ENCODE peak calls at places on chromosome 6, in seven cellular contexts. One of them, this sample, is unnamed.

GRCh38 chr6:118506071-118506638 is 41.9 kb upstream of the PLN start:
- DNase-seq in stimulated activated naive CD8-positive, alpha-beta T cell treated with anti-CD3 and anti-CD28 coated beads, Interleukin-15, amount 100 ng/mL, for 72 hours: no peak
- DNase-seq in iPS-NIHi11: no peak
- DNase-seq in occipital lobe: no peak
- DNase-seq in head of caudate nucleus: no peak
- DNase-seq in SK-MEL-5: no peak
- DNase-seq in NCI-H774: no peak
- DNase-seq in this sample: no peak

GRCh38 chr6:161257778-161258457 is 15.9 kb downstream of the AGPAT4 start:
- DNase-seq in stimulated activated naive CD8-positive, alpha-beta T cell treated with anti-CD3 and anti-CD28 coated beads, Interleukin-15, amount 100 ng/mL, for 72 hours: no peak
- DNase-seq in head of caudate nucleus: no peak
- DNase-seq in NCI-H774: no peak
- DNase-seq in SK-MEL-5: no peak
- DNase-seq in iPS-NIHi11: no peak
- DNase-seq in occipital lobe: no peak
- DNase-seq in this sample: peak; percentile 47

GRCh38 chr6:98937351-98937750 is 10.4 kb downstream of the FBXL4 start:
- DNase-seq in occipital lobe: no peak
- DNase-seq in head of caudate nucleus: no peak
- DNase-seq in SK-MEL-5: no peak
- DNase-seq in stimulated activated naive CD8-positive, alpha-beta T cell treated with anti-CD3 and anti-CD28 coated beads, Interleukin-15, amount 100 ng/mL, for 72 hours: no peak
- DNase-seq in iPS-NIHi11: no peak
- DNase-seq in NCI-H774: no peak
- DNase-seq in this sample: no peak

GRCh38 chr6:118580585-118581419 is 32.7 kb downstream of the PLN start:
- DNase-seq in NCI-H774: no peak
- DNase-seq in head of caudate nucleus: peak; percentile 79
- DNase-seq in stimulated activated naive CD8-positive, alpha-beta T cell treated with anti-CD3 and anti-CD28 coated beads, Interleukin-15, amount 100 ng/mL, for 72 hours: peak; percentile 19
- DNase-seq in iPS-NIHi11: peak; percentile 75
- DNase-seq in SK-MEL-5: peak; percentile 77
- DNase-seq in occipital lobe: no peak
- DNase-seq in this sample: peak; percentile 4

GRCh38 chr6:143806282-143807102 is 36.6 kb upstream of the LTV1 start:
- DNase-seq in head of caudate nucleus: no peak
- DNase-seq in NCI-H774: no peak
- DNase-seq in SK-MEL-5: no peak
- DNase-seq in stimulated activated naive CD8-positive, alpha-beta T cell treated with anti-CD3 and anti-CD28 coated beads, Interleukin-15, amount 100 ng/mL, for 72 hours: peak; percentile 58
- DNase-seq in occipital lobe: no peak
- DNase-seq in iPS-NIHi11: no peak
- DNase-seq in this sample: no peak

GRCh38 chr6:157879873-157880254 is 56.8 kb downstream of the SNX9 start:
- DNase-seq in stimulated activated naive CD8-positive, alpha-beta T cell treated with anti-CD3 and anti-CD28 coated beads, Interleukin-15, amount 100 ng/mL, for 72 hours: no peak
- DNase-seq in occipital lobe: no peak
- DNase-seq in NCI-H774: no peak
- DNase-seq in SK-MEL-5: peak; percentile 43
- DNase-seq in iPS-NIHi11: no peak
- DNase-seq in head of caudate nucleus: peak; percentile 80
- DNase-seq in this sample: no peak

GRCh38 chr6:87391334-87391733 is 16.4 kb upstream of the CFAP206 start:
- DNase-seq in SK-MEL-5: peak; percentile 61
- DNase-seq in NCI-H774: peak; percentile 34
- DNase-seq in occipital lobe: no peak
- DNase-seq in stimulated activated naive CD8-positive, alpha-beta T cell treated with anti-CD3 and anti-CD28 coated beads, Interleukin-15, amount 100 ng/mL, for 72 hours: no peak
- DNase-seq in iPS-NIHi11: peak; percentile 55
- DNase-seq in head of caudate nucleus: no peak
- DNase-seq in this sample: peak; percentile 17

GRCh38 chr6:149293244-149293643 is 24.3 kb upstream of the TAB2 start:
- DNase-seq in iPS-NIHi11: no peak
- DNase-seq in SK-MEL-5: no peak
- DNase-seq in head of caudate nucleus: no peak
- DNase-seq in NCI-H774: no peak
- DNase-seq in stimulated activated naive CD8-positive, alpha-beta T cell treated with anti-CD3 and anti-CD28 coated beads, Interleukin-15, amount 100 ng/mL, for 72 hours: no peak
- DNase-seq in occipital lobe: no peak
- DNase-seq in this sample: no peak